ENCODE peak calls at places on chromosomes 16 and 17, in four cellular contexts. Y is HEK293T, C is choroid plexus epithelial cell, P is GM12864. R is an unnamed sample.

GRCh38 chr16:59601452-59601851 is 867.3 kb upstream of the GOT2 start:
- DNase-seq in Y (no peak), C (no peak), P (no peak), R (no peak)

GRCh38 chr17:30244853-30245385 is 9.4 kb upstream of the SLC6A4 start:
- DNase-seq in C (peak), Y (no peak), P (no peak), R (no peak)

GRCh38 chr17:41131979-41132378 is 8.0 kb upstream of the KRTAP4-12 start:
- DNase-seq in Y (no peak), P (no peak), C (peak), R (peak)

GRCh38 chr17:28897769-28898259 is 281 bp upstream of the FLOT2 start:
- DNase-seq in Y (no peak), C (no peak), P (no peak), R (no peak)

GRCh38 chr16:66996324-66996982 is 8.1 kb downstream of the CES4A start:
- DNase-seq in P (no peak), C (peak), Y (no peak), R (peak)

GRCh38 chr17:73575470-73576235 is 68.6 kb downstream of the SDK2 start:
- DNase-seq in P (no peak), Y (no peak), C (no peak), R (no peak)

GRCh38 chr17:50184611-50185398 is 16.6 kb downstream of the COL1A1 start:
- DNase-seq in C (peak), Y (no peak), P (no peak), R (no peak)

GRCh38 chr16:35753559-35754390 is 2294.4 kb downstream of the TP53TG3F start:
- DNase-seq in Y (no peak), P (no peak), C (no peak), R (no peak)

GRCh38 chr17:57044976-57045867 is 39.8 kb upstream of the AKAP1 start:
- DNase-seq in P (no peak), C (no peak), Y (no peak), R (peak)

GRCh38 chr16:14289692-14290340 is 218.7 kb downstream of the MRTFB start:
- DNase-seq in P (no peak), Y (peak), C (peak), R (peak)